ENCODE peak calls at places on chromosomes 5 and 9, in six cellular contexts. F is adrenal gland, K is suprapubic skin, L is heart left ventricle, N is HepG2, H is tibial nerve. E is an unnamed sample.

GRCh38 chr5:134466241-134467069 is 54.8 kb upstream of the CDKN2AIPNL start:
- DNase-seq in F (peak; percentile 97), K (peak; percentile 99), L (peak; percentile 99), N (peak; percentile 86), H (peak; percentile 99), E (peak; percentile 99)

GRCh38 chr5:142749321-142749720 is 20.9 kb upstream of the ARHGAP26 start:
- DNase-seq in F (no peak), K (no peak), L (no peak), N (no peak), H (no peak), E (no peak)

GRCh38 chr5:109529520-109529919 is 119.7 kb upstream of the PJA2 start:
- DNase-seq in F (peak; percentile 21), K (no peak), L (peak; percentile 47), N (no peak), H (no peak), E (no peak)

GRCh38 chr5:76688836-76689235 is 27.1 kb upstream of the F2R start:
- DNase-seq in F (no peak), K (no peak), L (no peak), N (no peak), H (no peak), E (no peak)

GRCh38 chr5:17343675-17344074 is 126.2 kb downstream of the BASP1 start:
- DNase-seq in F (no peak), K (no peak), L (no peak), N (no peak), H (no peak), E (no peak)

GRCh38 chr5:132387649-132388117 is 18.2 kb downstream of the SLC22A5 start:
- DNase-seq in F (peak; percentile 58), K (peak; percentile 87), L (peak; percentile 59), N (no peak), H (peak; percentile 75), E (no peak)

GRCh38 chr9:122656378-122656777 is 1.0 kb downstream of the OR1B1 start:
- DNase-seq in F (no peak), K (no peak), L (no peak), N (no peak), H (no peak), E (no peak)

GRCh38 chr5:77326142-77326541 is 115.7 kb downstream of the PDE8B start:
- DNase-seq in F (no peak), K (no peak), L (no peak), N (no peak), H (no peak), E (peak; percentile 31)

GRCh38 chr9:14052346-14052745 is 261.6 kb downstream of the NFIB start:
- DNase-seq in F (no peak), K (no peak), L (no peak), N (no peak), H (no peak), E (no peak)

GRCh38 chr9:97507585-97507984 is 6.1 kb downstream of the TMOD1 start:
- DNase-seq in F (no peak), K (no peak), L (no peak), N (no peak), H (no peak), E (peak; percentile 91)

GRCh38 chr9:99257723-99258364 is 35.8 kb downstream of the SEC61B start:
- DNase-seq in F (no peak), K (no peak), L (no peak), N (no peak), H (no peak), E (peak; percentile 57)

GRCh38 chr5:159051431-159052281 is 48.1 kb downstream of the EBF1 start:
- DNase-seq in F (peak; percentile 25), K (peak; percentile 71), L (peak; percentile 71), N (no peak), H (no peak), E (no peak)

GRCh38 chr5:310941-311434 is 10.5 kb upstream of the AHRR start:
- DNase-seq in F (no peak), K (peak; percentile 42), L (no peak), N (no peak), H (no peak), E (no peak)

GRCh38 chr5:151047814-151048425 is 27.5 kb downstream of the GPX3 start:
- DNase-seq in F (no peak), K (no peak), L (peak; percentile 60), N (peak; percentile 30), H (no peak), E (no peak)

GRCh38 chr9:97506264-97506663 is 4.8 kb downstream of the TMOD1 start:
- DNase-seq in F (no peak), K (no peak), L (no peak), N (no peak), H (no peak), E (peak; percentile 75)

GRCh38 chr9:80440724-80441123 is 869.0 kb downstream of the TLE4 start:
- DNase-seq in F (no peak), K (no peak), L (no peak), N (no peak), H (no peak), E (no peak)

GRCh38 chr5:67347821-67348220 is 151.2 kb upstream of the CD180 start:
- DNase-seq in F (no peak), K (no peak), L (no peak), N (no peak), H (no peak), E (no peak)

GRCh38 chr5:175729829-175730277 is 72.0 kb downstream of the HRH2 start:
- DNase-seq in F (peak; percentile 94), K (peak; percentile 88), L (peak; percentile 91), N (peak; percentile 83), H (peak; percentile 91), E (peak; percentile 98)

GRCh38 chr5:109917966-109918365 is 228.2 kb downstream of the MAN2A1 start:
- DNase-seq in F (no peak), K (no peak), L (no peak), N (no peak), H (no peak), E (no peak)

GRCh38 chr9:32989651-32990050 is 11.8 kb downstream of the APTX start:
- DNase-seq in F (no peak), K (no peak), L (no peak), N (no peak), H (no peak), E (no peak)

GRCh38 chr9:109064963-109065701 is 51.8 kb upstream of the CTNNAL1 start:
- DNase-seq in F (no peak), K (no peak), L (no peak), N (no peak), H (no peak), E (no peak)

DNA sequence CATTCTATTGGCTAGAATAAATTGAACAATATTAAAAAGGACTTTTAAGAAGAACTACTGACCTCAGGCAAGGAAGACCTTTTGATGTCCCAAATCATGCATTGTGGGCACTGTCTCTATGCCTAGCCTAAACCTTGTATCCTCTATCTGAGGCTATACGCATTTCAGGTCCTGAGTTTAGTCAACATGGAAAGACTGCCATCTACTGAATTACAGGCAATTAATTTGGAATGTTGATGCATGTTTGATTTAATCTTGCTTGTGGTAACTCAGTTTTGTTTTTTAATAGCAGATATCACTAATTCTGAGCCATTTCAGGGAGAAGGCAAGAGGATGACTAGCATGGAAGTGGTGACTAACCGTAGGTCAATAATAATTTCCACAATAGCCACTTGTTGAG is 585.2 kb upstream of the CCNG1 start:
- DNase-seq in F (no peak), K (no peak), L (no peak), N (no peak), H (no peak), E (no peak)
- TF ChIP-seq CTCF in F (no peak), K (no peak), L (no peak), N (no peak), H (no peak), E (no peak)

GRCh38 chr5:122844916-122845252 is 529 bp upstream of the SNX24 start:
- DNase-seq in F (peak; percentile 22), K (no peak), L (no peak), N (no peak), H (no peak), E (no peak)

GRCh38 chr5:122846051-122846567 is 696 bp downstream of the SNX24 start:
- DNase-seq in F (no peak), K (no peak), L (no peak), N (peak; percentile 84), H (no peak), E (no peak)

GRCh38 chr5:122844136-122844915 is 1.1 kb upstream of the SNX24 start:
- DNase-seq in F (no peak), K (no peak), L (no peak), N (peak; percentile 42), H (no peak), E (no peak)

GRCh38 chr5:122847687-122848081 is 2.3 kb downstream of the SNX24 start:
- DNase-seq in F (no peak), K (no peak), L (no peak), N (peak; percentile 18), H (no peak), E (no peak)

DNA sequence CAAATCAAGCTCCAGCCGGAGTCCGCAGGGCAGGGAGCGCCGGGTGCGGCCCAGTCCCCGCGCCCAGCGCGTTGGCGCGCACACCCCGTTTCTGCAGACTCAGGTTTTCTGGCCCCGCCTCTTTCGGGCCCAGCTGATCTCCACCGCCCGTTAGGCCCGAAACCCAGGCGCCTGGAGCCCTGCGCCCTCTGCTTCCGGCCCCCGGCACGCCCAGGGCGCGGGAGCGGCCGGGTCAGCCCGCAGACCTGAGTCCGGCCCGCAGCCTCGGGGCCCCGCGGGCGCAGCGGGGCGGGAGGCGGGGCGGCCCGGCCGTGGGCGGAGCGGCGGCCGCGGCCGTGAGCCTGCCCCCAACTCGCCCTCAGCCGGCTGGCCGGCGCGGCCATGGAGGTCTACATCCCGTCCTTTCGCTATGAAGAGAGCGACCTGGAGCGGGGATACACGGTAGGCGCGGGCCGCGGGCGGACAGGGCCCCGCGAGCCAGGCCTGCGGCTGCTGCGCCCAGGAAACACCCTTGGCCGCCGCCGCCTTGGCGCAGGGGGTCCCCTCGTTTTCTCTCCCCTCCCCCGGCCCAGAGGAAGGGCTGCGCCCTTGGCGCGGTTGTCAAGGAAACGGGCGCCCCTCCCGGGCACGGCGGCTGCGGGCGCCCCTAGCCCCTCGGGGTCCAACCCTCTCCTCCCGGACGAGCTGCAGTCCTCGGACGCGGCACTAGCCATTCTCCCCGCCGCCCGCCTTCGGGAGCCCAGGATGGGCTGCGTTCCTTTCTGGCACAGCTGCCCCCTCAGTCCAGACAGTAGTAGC is at the start of gene SNX24:
- DNase-seq in F (peak; percentile 79), K (peak; percentile 86), L (peak; percentile 89), N (peak; percentile 80), H (peak; percentile 54), E (peak; percentile 93)
- TF ChIP-seq POLR2A in F (peak; percentile 66), K (no peak), L (peak; percentile 58), N (peak; percentile 66), H (peak; percentile 22), E (no peak)

DNA sequence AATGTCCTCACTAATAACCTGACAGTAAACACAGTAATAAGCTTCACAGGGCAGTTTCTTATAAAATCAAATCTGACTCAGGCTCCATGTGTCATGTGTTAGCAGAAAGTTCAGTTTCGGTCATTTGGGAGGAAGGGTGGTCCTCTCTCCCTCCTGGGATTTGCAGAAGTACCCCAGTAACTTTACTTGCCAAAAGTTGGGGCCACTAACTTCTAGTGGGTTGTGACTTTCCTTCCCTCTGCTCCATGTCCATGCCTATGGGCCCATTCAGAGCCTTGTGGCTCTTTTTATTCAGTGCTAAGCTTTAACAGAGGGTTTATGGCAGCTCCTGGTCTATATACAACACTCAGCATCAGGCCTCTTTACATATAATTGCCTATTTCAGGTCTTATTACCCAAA is 107.5 kb downstream of the CCDC192 start:
- DNase-seq in F (no peak), K (no peak), L (no peak), N (no peak), H (no peak), E (no peak)
- H3K27ac ChIP-seq in F (no peak overlapping the region), K (no peak overlapping the region), L (no peak overlapping the region), N (no peak overlapping the region), H (no peak overlapping the region), E (no peak overlapping the region)

DNA sequence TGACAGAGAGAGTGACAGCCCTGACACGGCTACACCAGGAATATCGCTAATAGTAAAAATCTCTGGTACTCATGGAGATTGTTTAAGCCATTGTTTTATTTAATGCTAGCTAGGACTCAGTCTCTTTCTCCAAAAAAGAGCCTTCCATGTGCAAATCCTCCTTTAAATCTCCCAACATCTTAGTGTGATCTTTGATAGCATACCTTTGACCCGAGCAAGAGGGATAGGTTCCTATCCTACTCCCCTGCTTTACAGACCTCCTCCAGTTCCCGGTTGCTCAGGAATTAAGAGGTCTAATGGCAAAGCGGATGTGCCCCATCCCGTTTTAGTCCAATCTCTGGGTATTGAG is 663 bp upstream of the FRMD3 start:
- DNase-seq in F (no peak), K (no peak), L (no peak), N (no peak), H (no peak), E (no peak)
- TF ChIP-seq CTCF in F (no peak), K (no peak), L (no peak), N (no peak), H (no peak), E (no peak)

E was measured in esophagus muscularis mucosa.